ENCODE peak calls at places on chromosomes 16 and 17, in five cellular contexts. F is CD8-positive, alpha-beta T cell; K is aorta; U is effector memory CD4-positive, alpha-beta T cell; H is SJCRH30. N is an unnamed sample. For H3K4me1, the result is how much of the 10 kb centered on the place peaks cover.

GRCh38 chr17:21296097-21297025 is 11.8 kb downstream of the MAP2K3 start:
- DNase-seq in F (no peak), K (no peak), U (no peak), H (no peak), N (no peak)

GRCh38 chr17:33564146-33564545 is 271.1 kb upstream of the ASIC2 start:
- DNase-seq in F (no peak), K (no peak), U (no peak), H (no peak), N (peak)

GRCh38 chr16:87063543-87063942 is 253.6 kb downstream of the C16orf95 start:
- DNase-seq in F (no peak), K (no peak), U (no peak), H (no peak), N (no peak)

GRCh38 chr16:82824408-82824807 is 197.6 kb downstream of the CDH13 start:
- DNase-seq in F (no peak), K (no peak), U (no peak), H (peak), N (no peak)

GRCh38 chr17:45101546-45101882 is 30.8 kb downstream of the PLCD3 start:
- DNase-seq in F (no peak), K (no peak), U (no peak), H (no peak), N (no peak)

GRCh38 chr17:7511108-7511507 is 26.9 kb downstream of the POLR2A start:
- DNase-seq in F (no peak), K (no peak), U (no peak), H (no peak), N (no peak)

GRCh38 chr17:76558210-76559095 is 18.6 kb downstream of the PRCD start:
- DNase-seq in F (no peak), K (no peak), U (no peak), H (peak), N (no peak)

GRCh38 chr16:81448154-81449131 is 3.8 kb downstream of the CMIP start:
- DNase-seq in F (no peak), K (peak), U (no peak), H (no peak), N (no peak)

GRCh38 chr17:266701-267656 is 85.5 kb upstream of the DOC2B start:
- DNase-seq in F (no peak), K (peak), U (no peak), H (no peak), N (no peak)

GRCh38 chr16:19929062-19929511 is 44.4 kb upstream of the GPRC5B start:
- DNase-seq in F (no peak), K (no peak), U (no peak), H (no peak), N (no peak)

GRCh38 chr16:54244061-54244886 is 42.3 kb downstream of the IRX3 start:
- DNase-seq in F (no peak), K (no peak), U (no peak), H (no peak), N (no peak)

GRCh38 chr17:34826332-34826731 is 134.9 kb downstream of the CCT6B start:
- DNase-seq in F (no peak), K (no peak), U (no peak), H (no peak), N (no peak)

GRCh38 chr17:80152057-80152831 is 5.3 kb upstream of the EIF4A3 start:
- DNase-seq in F (no peak), K (no peak), U (no peak), H (peak), N (no peak)

GRCh38 chr17:8632087-8632486 is 1.6 kb upstream of the MYH10 start:
- DNase-seq in F (no peak), K (no peak), U (no peak), H (no peak), N (no peak)

DNA sequence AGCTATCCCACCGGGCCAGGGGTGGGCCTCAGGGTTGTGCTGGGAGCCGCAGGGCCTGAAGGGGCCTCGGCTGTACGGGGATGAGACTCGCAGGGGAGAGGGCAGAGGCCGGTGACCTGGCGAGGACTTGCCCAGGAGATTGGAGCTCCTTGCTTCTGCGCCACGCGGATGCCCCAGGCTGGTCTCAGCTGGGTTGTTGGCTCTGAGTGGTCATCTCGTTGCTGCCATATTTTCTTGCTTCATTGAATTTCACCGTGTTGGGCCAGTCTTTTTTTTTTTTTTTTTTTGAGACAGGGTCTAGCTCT is 93.1 kb upstream of the ZNF750 start:
- DNase-seq in F (no peak), K (peak), U (no peak), H (no peak), N (peak)
- H3K4me3 ChIP-seq in F (no peak), K (no peak), U (no peak), H (no peak), N (no peak)

GRCh38 chr16:29811170-29811895 is 660 bp upstream of the PRRT2 start:
- DNase-seq in F (peak), K (peak), U (peak), H (peak), N (peak)
- H3K4me1 ChIP-seq in F (half or more), K (under half), U (half or more), H (under half), N (half or more)

DNA sequence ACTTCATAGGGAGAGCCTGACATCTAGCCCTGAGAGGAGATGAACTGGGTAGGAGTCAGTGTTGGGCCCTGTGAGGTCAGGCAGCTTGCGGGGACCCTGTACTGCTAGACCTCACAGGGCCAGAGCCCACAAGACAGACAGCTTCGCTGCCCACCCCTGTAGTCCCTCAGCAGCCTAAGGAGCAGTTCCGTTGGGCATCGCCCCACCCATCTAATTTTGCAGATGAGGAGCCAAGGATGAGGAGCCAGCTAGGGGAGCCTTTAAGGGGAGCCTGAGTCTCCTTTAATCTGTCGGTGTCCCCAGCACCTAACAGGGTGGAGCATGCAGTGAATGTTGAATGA is 755 bp upstream of the TUFM start:
- DNase-seq in F (no peak), K (peak), U (no peak), H (no peak), N (no peak)
- H3K4me3 ChIP-seq in F (peak), K (peak), U (peak), H (peak), N (peak)

DNA sequence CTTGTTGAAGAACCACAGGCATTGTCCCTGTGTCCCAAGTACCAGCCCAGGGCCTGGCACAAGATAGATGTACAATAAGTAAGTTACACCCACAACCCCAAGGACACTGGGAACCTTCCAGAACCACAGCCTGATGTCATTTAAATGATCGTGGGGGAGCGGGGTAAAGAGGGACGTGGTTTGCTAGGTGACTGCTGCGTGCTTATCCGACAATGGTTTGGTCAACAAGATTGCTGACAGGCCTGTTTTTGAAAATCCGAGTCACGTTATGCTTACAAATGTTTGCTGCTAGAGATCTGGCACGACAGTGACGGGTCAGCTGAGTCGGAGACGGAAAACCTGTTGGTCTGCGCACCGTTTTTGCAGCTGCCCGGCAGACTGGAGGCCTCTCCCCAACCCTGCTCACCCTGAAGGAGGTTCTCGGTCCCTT is 22.8 kb downstream of the COTL1 start:
- DNase-seq in F (no peak), K (peak), U (no peak), H (no peak), N (no peak)
- H3K4me1 ChIP-seq in F (half or more), K (under half), U (half or more), H (under half), N (under half)

GRCh38 chr17:39793473-39793872 is 55.7 kb downstream of the GRB7 start:
- DNase-seq in F (no peak), K (no peak), U (no peak), H (no peak), N (no peak)
- H3K4me3 ChIP-seq in F (no peak), K (no peak), U (no peak), H (no peak), N (no peak)

DNA sequence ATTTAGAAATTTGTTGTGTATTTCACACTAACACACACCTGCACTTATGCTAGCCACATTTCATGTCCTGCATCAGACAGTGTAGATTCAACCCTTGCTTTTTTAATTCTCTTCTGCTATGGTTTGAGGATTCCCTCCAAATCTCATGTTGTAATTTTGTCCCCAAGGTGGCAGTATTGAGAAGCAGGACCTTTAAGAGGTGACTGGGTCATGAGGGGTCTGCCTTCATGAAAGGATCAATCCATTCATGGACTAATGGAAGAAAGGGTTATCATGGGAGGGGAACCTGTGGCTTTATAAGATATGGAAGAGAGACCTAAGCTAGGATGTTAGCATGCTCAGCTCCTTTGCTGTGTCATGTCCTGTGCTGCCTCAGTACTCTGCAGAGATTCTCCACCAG is 1032.2 kb downstream of the CDH11 start:
- DNase-seq in F (no peak), K (no peak), U (no peak), H (peak), N (no peak)
- H3K4me1 ChIP-seq in F (under half), K (under half), U (under half), H (under half), N (under half)

GRCh38 chr17:41329279-41329925 is 13.9 kb upstream of the KRTAP17-1 start:
- DNase-seq in F (peak), K (peak), U (no peak), H (peak), N (peak)
- H3K4me3 ChIP-seq in F (no peak), K (no peak), U (no peak), H (no peak), N (no peak)

DNA sequence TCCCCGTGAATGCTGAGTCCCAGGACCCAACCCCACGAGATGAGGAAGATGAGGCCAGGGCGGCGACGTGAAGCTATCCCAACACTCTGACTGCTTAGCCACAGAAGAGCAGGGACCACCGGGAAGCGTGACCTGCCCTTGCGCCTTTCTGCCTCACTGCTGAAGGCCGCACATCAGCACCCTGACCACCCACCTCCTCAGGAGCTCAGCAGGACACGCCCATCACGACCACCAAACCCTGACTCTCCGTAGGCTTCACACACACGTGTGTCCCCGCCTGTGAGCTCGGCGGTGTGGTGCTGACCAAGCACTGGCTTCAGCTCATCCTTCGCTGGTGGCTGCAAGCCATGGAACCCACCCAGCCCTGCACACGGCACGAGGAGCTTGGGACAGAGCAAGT is 97.8 kb downstream of the ZNF778 start:
- DNase-seq in F (no peak), K (no peak), U (no peak), H (no peak), N (peak)
- H3K4me1 ChIP-seq in F (half or more), K (under half), U (half or more), H (under half), N (half or more)

GRCh38 chr16:534089-534635 is 6.7 kb downstream of the CAPN15 start:
- DNase-seq in F (no peak), K (no peak), U (no peak), H (peak), N (peak)

GRCh38 chr16:533391-534088 is 6.0 kb downstream of the CAPN15 start:
- DNase-seq in F (no peak), K (no peak), U (no peak), H (peak), N (peak)

GRCh38 chr16:535446-536405 is 8.2 kb downstream of the CAPN15 start:
- DNase-seq in F (no peak), K (no peak), U (no peak), H (peak), N (peak)

GRCh38 chr16:536746-537145 is 9.2 kb downstream of the CAPN15 start:
- DNase-seq in F (no peak), K (no peak), U (no peak), H (no peak), N (peak)

GRCh38 chr16:534856-535445 is 7.4 kb downstream of the CAPN15 start:
- DNase-seq in F (no peak), K (no peak), U (no peak), H (no peak), N (peak)
- H3K4me3 ChIP-seq in F (no peak), K (no peak), U (no peak), H (no peak), N (no peak)